ENCODE peak calls at places on chromosomes 6 and 20, in eight cellular contexts. N is breast epithelium, A is upper lobe of right lung, B is cardiac muscle cell, U is colonic mucosa, J is BJ, G is endodermal cell, F is GM06990. W is an unnamed sample.

GRCh38 chr20:48192109-48192508 is 406.8 kb upstream of the SULF2 start:
- DNase-seq in N (no peak), A (no peak), B (no peak), U (peak; percentile 50), J (no peak), G (peak; percentile 72), F (no peak), W (no peak)

GRCh38 chr20:35700625-35701148 is 1.5 kb downstream of the ROMO1 start:
- DNase-seq in N (no peak), A (peak; percentile 30), B (no peak), U (no peak), J (no peak), G (peak; percentile 57), F (no peak), W (no peak)

GRCh38 chr6:169251371-169251802 is 2.3 kb downstream of the THBS2 start:
- DNase-seq in N (no peak), A (no peak), B (no peak), U (no peak), J (no peak), G (peak; percentile 59), F (no peak), W (peak; percentile 76)

GRCh38 chr6:30399390-30400058 is 54.6 kb downstream of the RPP21 start:
- DNase-seq in N (no peak), A (no peak), B (peak; percentile 1), U (no peak), J (no peak), G (no peak), F (no peak), W (no peak)

GRCh38 chr6:156658596-156659316 is 118.4 kb upstream of the ARID1B start:
- DNase-seq in N (no peak), A (no peak), B (peak; percentile 55), U (no peak), J (no peak), G (no peak), F (no peak), W (no peak)

GRCh38 chr20:46010491-46011405 is 2.0 kb downstream of the MMP9 start:
- DNase-seq in N (no peak), A (peak; percentile 69), B (no peak), U (no peak), J (no peak), G (no peak), F (peak; percentile 51), W (peak; percentile 55)

GRCh38 chr6:132820629-132821381 is 6.4 kb downstream of the RPS12 start:
- DNase-seq in N (no peak), A (no peak), B (no peak), U (no peak), J (no peak), G (peak; percentile 67), F (no peak), W (no peak)

GRCh38 chr20:16914277-16914676 is 166.1 kb downstream of the OTOR start:
- DNase-seq in N (no peak), A (no peak), B (no peak), U (no peak), J (no peak), G (no peak), F (no peak), W (no peak)

GRCh38 chr6:168155193-168155592 is 76.2 kb upstream of the FRMD1 start:
- DNase-seq in N (no peak), A (no peak), B (peak; percentile 42), U (no peak), J (no peak), G (peak; percentile 39), F (no peak), W (no peak)

GRCh38 chr20:53547664-53548239 is 45.9 kb downstream of the ZNF217 start:
- DNase-seq in N (peak; percentile 23), A (no peak), B (peak; percentile 83), U (peak; percentile 46), J (peak; percentile 18), G (peak; percentile 82), F (no peak), W (no peak)

GRCh38 chr20:24583169-24583792 is 113.9 kb downstream of the SYNDIG1 start:
- DNase-seq in N (no peak), A (no peak), B (no peak), U (no peak), J (no peak), G (no peak), F (no peak), W (no peak)

GRCh38 chr6:88599561-88599960 is 363.9 kb downstream of the RNGTT start:
- DNase-seq in N (no peak), A (no peak), B (no peak), U (no peak), J (no peak), G (peak; percentile 76), F (no peak), W (no peak)

DNA sequence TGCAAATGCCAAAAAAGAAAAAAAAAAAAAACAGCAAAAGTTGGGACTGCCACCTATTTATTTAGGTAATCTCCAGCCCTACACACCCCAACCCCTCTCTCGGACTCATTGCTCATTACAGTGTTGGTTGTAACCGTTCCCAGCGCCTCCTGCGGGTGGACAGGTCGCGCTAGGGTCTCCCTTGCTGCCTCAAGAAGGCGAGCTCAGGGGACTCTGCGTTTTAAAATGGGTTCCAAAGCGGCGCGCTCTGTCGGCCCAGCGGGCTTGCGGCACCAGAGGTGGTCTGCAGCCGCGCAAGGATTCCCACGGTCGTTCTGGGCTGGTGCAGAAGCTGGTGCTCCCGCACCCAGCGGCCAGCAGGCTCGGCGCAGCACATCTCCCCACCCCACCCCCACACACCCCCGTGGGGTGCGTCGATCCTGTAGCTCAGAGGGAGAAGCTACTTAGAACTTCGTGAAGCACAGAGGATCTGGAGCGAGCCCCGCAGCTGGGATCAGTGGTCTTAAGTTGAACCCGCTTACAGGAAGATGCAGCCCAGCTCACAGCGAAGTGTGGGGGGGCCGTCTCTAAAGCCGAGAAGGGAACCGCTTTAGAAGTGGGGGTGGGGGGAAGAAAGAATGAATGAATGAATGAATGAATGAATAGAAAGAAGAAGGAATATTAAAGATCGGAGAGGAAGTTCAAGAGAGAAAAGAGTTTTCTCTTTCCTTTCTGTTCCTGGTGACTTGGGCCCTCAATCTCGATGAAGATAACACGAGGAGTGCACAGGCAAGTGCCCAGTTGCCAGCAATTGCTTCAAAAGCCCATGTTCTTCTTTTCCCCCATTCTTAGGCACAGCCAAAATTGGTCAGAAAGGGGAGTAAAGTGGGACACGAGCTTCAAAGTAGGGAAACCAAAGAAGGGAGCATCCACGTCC is 766 bp downstream of the TFAP2A start:
- DNase-seq in N (no peak), A (no peak), B (no peak), U (no peak), J (no peak), G (peak; percentile 87), F (no peak), W (no peak)
- H3K4me3 ChIP-seq in N (peak overlapping the region; percentile 59), A (no peak overlapping the region), B (no peak overlapping the region), U (no peak overlapping the region), J (peak overlapping the region; percentile 91), G (peak overlapping the region; percentile 65), F (peak overlapping the region; percentile 27), W (peak overlapping the region; percentile 26)

DNA sequence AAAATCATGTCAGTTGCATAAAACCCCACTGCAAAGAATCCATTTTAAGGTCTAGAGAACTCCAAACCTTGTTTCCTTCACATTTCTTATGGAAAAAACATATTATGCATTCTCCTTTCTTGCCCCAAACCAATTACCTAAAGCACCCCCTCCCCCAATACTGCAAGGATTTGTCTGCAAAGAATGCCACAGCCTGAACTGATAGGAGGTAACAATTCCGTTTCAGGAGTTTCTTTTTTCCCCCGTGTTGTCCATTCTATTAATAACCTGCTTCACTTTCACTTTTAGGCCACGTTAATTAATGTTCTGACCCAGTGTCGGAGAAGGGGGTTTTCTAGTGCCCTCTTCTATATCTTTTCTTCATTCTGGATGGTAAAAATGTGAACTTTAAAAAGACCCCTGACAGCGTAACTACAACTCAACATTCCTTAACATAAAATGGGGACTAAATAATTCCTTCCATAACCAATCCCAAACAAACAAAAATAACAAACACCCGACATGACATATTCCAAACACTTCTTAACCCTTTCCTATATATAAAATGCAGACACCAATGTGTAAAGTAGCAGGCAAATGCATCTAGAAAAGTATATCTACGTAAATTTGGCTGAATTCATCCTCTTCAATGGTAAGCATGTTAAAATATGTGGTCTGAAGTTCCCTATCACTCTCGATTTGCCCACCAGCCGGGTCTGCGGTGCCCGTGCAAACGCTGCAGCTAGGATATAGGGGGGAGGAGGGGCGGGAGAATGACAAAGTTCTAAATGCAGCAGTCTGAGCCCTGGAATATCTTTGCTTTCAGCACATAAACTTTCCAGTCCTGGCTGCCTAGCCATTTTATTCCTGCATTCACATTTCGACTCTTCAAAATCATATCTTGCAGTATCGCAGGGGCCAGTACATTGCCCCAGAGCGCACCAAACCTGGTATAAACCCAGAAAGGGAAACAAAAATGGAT is 978 bp downstream of the NRN1 start:
- DNase-seq in N (no peak), A (no peak), B (no peak), U (no peak), J (no peak), G (peak; percentile 52), F (no peak), W (no peak)
- H3K4me3 ChIP-seq in N (peak overlapping the region; percentile 45), A (peak overlapping the region; percentile 48), B (peak overlapping the region; percentile 52), U (no peak overlapping the region), J (no peak overlapping the region), G (peak overlapping the region; percentile 84), F (peak overlapping the region; percentile 63), W (peak overlapping the region; percentile 50)

DNA sequence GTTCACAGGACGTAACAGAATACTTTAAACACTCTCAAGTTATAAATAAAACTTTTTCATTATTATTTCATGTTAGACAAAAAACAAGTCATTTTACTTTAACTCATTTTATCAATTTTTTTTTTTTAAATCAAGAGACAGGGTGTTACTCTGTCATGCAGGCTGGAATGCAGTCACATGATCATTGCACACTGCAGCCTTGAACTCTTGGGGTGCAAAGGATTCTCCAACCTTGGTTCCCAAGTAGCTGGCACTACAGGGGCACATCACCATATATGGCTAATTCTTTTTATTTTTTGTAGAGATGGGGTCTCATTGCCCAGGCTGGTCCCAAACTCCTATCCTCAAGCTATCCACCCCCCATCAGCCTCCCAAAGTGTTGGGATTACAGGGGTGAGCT is 14.2 kb downstream of the PLN start:
- DNase-seq in N (no peak), A (no peak), B (no peak), U (no peak), J (no peak), G (no peak), F (no peak), W (no peak)
- H3K4me3 ChIP-seq in N (no peak overlapping the region), A (no peak overlapping the region), B (no peak overlapping the region), U (no peak overlapping the region), J (no peak overlapping the region), G (no peak overlapping the region), F (no peak overlapping the region), W (no peak overlapping the region)

DNA sequence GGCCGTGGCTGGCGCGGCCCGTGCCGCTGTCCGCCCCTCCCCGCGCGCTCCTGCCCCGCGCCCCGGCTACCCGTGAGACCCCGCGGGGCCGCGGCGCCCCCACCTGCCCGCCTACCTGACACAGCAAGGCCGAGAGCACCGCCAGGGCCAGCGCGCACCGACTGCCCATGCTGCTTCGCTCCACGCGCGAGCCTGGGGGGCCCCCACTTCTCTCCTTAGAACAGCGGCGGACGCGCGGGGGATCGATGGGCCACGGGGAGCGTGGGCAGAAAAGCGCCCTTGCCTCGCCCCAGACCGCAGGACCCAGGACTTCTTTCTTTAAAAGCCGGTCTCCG is 940 bp downstream of the DLL1 start:
- DNase-seq in N (no peak), A (no peak), B (no peak), U (peak; percentile 27), J (no peak), G (no peak), F (no peak), W (peak; percentile 68)
- H3K4me3 ChIP-seq in N (peak overlapping the region; percentile 77), A (peak overlapping the region; percentile 81), B (peak overlapping the region; percentile 43), U (peak overlapping the region; percentile 72), J (peak overlapping the region; percentile 50), G (peak overlapping the region; percentile 75), F (peak overlapping the region; percentile 65), W (peak overlapping the region; percentile 83)

DNA sequence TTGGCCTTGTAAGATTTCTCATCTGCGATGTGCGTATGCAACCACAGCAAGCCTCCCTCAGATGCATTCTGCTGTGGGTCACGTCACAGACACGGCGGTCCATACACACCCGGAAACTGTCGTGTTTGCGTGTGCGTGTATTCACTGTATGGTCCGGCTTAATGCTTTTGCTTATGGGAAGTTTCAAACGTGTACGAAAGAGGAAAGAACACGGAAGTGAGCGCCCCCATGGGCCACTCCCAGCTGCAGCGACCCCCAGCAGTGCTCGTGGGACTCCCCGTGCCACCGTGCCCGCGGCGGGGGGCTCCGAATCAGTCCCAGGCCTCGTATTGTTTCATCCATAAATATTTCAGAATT is 10.2 kb downstream of the DLL1 start:
- DNase-seq in N (no peak), A (no peak), B (no peak), U (no peak), J (no peak), G (no peak), F (no peak), W (no peak)
- H3K4me3 ChIP-seq in N (peak overlapping the region; percentile 44), A (peak overlapping the region; percentile 46), B (no peak overlapping the region), U (peak overlapping the region; percentile 23), J (peak overlapping the region; percentile 17), G (no peak overlapping the region), F (no peak overlapping the region), W (no peak overlapping the region)

W was measured in right cardiac atrium.